ENCODE peak calls at places on chromosomes 13 and 19, in five cellular contexts. O is A549, E is HepG2, R is GM12878, M is K562. L is an unnamed sample.

GRCh38 chr19:8965887-8966286 is 44.3 kb downstream of the MUC16 start:
- DNase-seq in O (no peak), E (no peak), R (no peak), M (peak), L (no peak)

GRCh38 chr13:43918636-43919035 is 38.9 kb downstream of the LACC1 start:
- DNase-seq in O (no peak), E (no peak), R (no peak), M (no peak), L (no peak)

GRCh38 chr13:110103479-110103878 is 203.5 kb downstream of the COL4A1 start:
- DNase-seq in O (no peak), E (no peak), R (no peak), M (no peak), L (no peak)

GRCh38 chr19:49528211-49528771 is 488 bp downstream of the RCN3 start:
- DNase-seq in O (no peak), E (no peak), R (no peak), M (no peak), L (no peak)

GRCh38 chr13:111549464-111549863 is 229.0 kb downstream of the TEX29 start:
- DNase-seq in O (no peak), E (no peak), R (no peak), M (no peak), L (no peak)

GRCh38 chr13:102620512-102620911 is 23.7 kb downstream of the TPP2 start:
- DNase-seq in O (no peak), E (no peak), R (no peak), M (no peak), L (no peak)

GRCh38 chr13:74206061-74206561 is 71.9 kb upstream of the KLF12 start:
- DNase-seq in O (no peak), E (no peak), R (no peak), M (no peak), L (no peak)

GRCh38 chr19:40524133-40524549 is 52.5 kb upstream of the SHKBP1 start:
- DNase-seq in O (no peak), E (no peak), R (no peak), M (peak), L (no peak)

GRCh38 chr19:8567522-8568172 is 9.6 kb downstream of the MYO1F start:
- DNase-seq in O (no peak), E (no peak), R (no peak), M (no peak), L (no peak)

GRCh38 chr13:59774511-59774911 is 389.2 kb downstream of the DIAPH3 start:
- DNase-seq in O (no peak), E (peak), R (no peak), M (no peak), L (no peak)

GRCh38 chr13:67554296-67554695 is 324.2 kb upstream of the PCDH9 start:
- DNase-seq in O (no peak), E (no peak), R (no peak), M (peak), L (no peak)
- TF ChIP-seq HDAC2 in O (no peak), E (no peak), R (no peak), M (no peak), L (no peak)

GRCh38 chr19:57566396-57567256 is 7.0 kb upstream of the ZNF550 start:
- DNase-seq in O (no peak), E (no peak), R (no peak), M (peak), L (no peak)
- TF ChIP-seq HDAC2 in O (no peak), E (no peak), R (no peak), M (no peak), L (no peak)

GRCh38 chr19:18416778-18417249 is 2.4 kb upstream of the SSBP4 start:
- DNase-seq in O (no peak), E (peak), R (no peak), M (peak), L (no peak)
- TF ChIP-seq HDAC2 in O (no peak), E (peak), R (no peak), M (no peak), L (no peak)

GRCh38 chr19:7521551-7522071 is 813 bp upstream of the MCOLN1 start:
- DNase-seq in O (no peak), E (no peak), R (no peak), M (no peak), L (no peak)

GRCh38 chr19:7522072-7522922 is at the start of gene MCOLN1:
- DNase-seq in O (peak), E (peak), R (peak), M (peak), L (peak)

GRCh38 chr19:7524992-7525739 is 2.7 kb downstream of the MCOLN1 start:
- DNase-seq in O (no peak), E (no peak), R (no peak), M (no peak), L (no peak)

GRCh38 chr19:7524523-7524922 is 2.1 kb downstream of the MCOLN1 start:
- DNase-seq in O (no peak), E (no peak), R (no peak), M (no peak), L (no peak)

GRCh38 chr19:7522923-7523667 is 671 bp downstream of the MCOLN1 start:
- DNase-seq in O (no peak), E (peak), R (no peak), M (no peak), L (no peak)
- TF ChIP-seq HDAC2 in O (no peak), E (no peak), R (no peak), M (no peak), L (no peak)

GRCh38 chr19:6499052-6499790 is 2.9 kb downstream of the TUBB4A start:
- DNase-seq in O (no peak), E (no peak), R (no peak), M (no peak), L (no peak)

GRCh38 chr19:6500837-6501739 is 1.0 kb downstream of the TUBB4A start:
- DNase-seq in O (no peak), E (no peak), R (no peak), M (no peak), L (peak)

GRCh38 chr19:6501740-6502648 is at the start of gene TUBB4A:
- DNase-seq in O (peak), E (no peak), R (no peak), M (peak), L (no peak)

GRCh38 chr19:6495947-6496346 is 6.2 kb downstream of the TUBB4A start:
- DNase-seq in O (no peak), E (no peak), R (no peak), M (no peak), L (no peak)

GRCh38 chr19:6498294-6499036 is 3.6 kb downstream of the TUBB4A start:
- DNase-seq in O (no peak), E (no peak), R (no peak), M (no peak), L (no peak)
- TF ChIP-seq HDAC2 in O (no peak), E (no peak), R (no peak), M (peak), L (no peak)

GRCh38 chr13:31517599-31517998 is 221.7 kb upstream of the RXFP2 start:
- DNase-seq in O (no peak), E (no peak), R (no peak), M (no peak), L (no peak)

GRCh38 chr13:31518666-31519065 is 220.7 kb upstream of the RXFP2 start:
- DNase-seq in O (no peak), E (no peak), R (no peak), M (no peak), L (no peak)

GRCh38 chr13:31514932-31515331 is 224.4 kb upstream of the RXFP2 start:
- DNase-seq in O (no peak), E (no peak), R (no peak), M (no peak), L (no peak)

GRCh38 chr13:31515427-31515826 is 223.9 kb upstream of the RXFP2 start:
- DNase-seq in O (no peak), E (no peak), R (no peak), M (no peak), L (no peak)
- TF ChIP-seq HDAC2 in O (no peak), E (no peak), R (no peak), M (no peak), L (no peak)

L was measured in H1.